ENCODE peak calls at places on chromosomes 1 and 21, in four cellular contexts. U is fibroblast of lung, R is heart left ventricle, I is AG04450. K is an unnamed sample.

GRCh38 chr1:42484382-42484781 is 21.3 kb downstream of the CCDC30 start:
- DNase-seq in I (peak; percentile 69), U (peak; percentile 96), R (no peak), K (peak; percentile 87)

GRCh38 chr1:156813750-156814570 is 2.7 kb downstream of the SH2D2A start:
- DNase-seq in R (peak; percentile 84), U (peak; percentile 64), I (no peak), K (no peak)

GRCh38 chr21:29441651-29442050 is 142.9 kb downstream of the BACH1 start:
- DNase-seq in U (peak; percentile 22), I (no peak), R (no peak), K (peak; percentile 13)

GRCh38 chr1:24828887-24829192 is 83.6 kb downstream of the CLIC4 start:
- DNase-seq in I (no peak), R (no peak), U (no peak), K (no peak)

GRCh38 chr1:16067127-16067768 is 6.2 kb downstream of the FAM131C start:
- DNase-seq in I (no peak), U (peak; percentile 31), R (no peak), K (peak; percentile 12)

GRCh38 chr21:27380303-27380702 is 413.4 kb upstream of the ADAMTS5 start:
- DNase-seq in U (no peak), I (no peak), R (no peak), K (no peak)

GRCh38 chr1:201016943-201017827 is 6.3 kb downstream of the KIF21B start:
- DNase-seq in U (no peak), I (no peak), R (no peak), K (no peak)

GRCh38 chr21:35932232-35932911 is 128.0 kb downstream of the SETD4 start:
- DNase-seq in R (peak; percentile 70), I (peak; percentile 80), U (peak; percentile 91), K (peak; percentile 91)

GRCh38 chr1:154867841-154868610 is 2.1 kb downstream of the KCNN3 start:
- DNase-seq in U (no peak), I (no peak), R (no peak), K (no peak)

GRCh38 chr1:246597340-246597739 is 31.1 kb downstream of the CNST start:
- DNase-seq in U (peak; percentile 68), I (peak; percentile 72), R (no peak), K (peak; percentile 85)

GRCh38 chr1:169601096-169601881 is 15.0 kb upstream of the F5 start:
- DNase-seq in U (peak; percentile 25), R (no peak), I (no peak), K (peak; percentile 26)

GRCh38 chr1:24786191-24786590 is 40.9 kb downstream of the CLIC4 start:
- DNase-seq in R (no peak), U (peak; percentile 55), I (no peak), K (no peak)

GRCh38 chr1:112637257-112638108 is 17.9 kb downstream of the CAPZA1 start:
- DNase-seq in R (no peak), I (no peak), U (peak; percentile 53), K (no peak)

GRCh38 chr1:48526045-48526714 is 54.2 kb upstream of the SPATA6 start:
- DNase-seq in I (no peak), U (peak; percentile 7), R (no peak), K (no peak)

GRCh38 chr1:225735252-225736149 is 42.1 kb upstream of the SRP9 start:
- DNase-seq in U (peak; percentile 98), I (peak; percentile 81), R (peak; percentile 74), K (peak; percentile 97)

GRCh38 chr21:17598437-17598836 is 14.3 kb downstream of the BTG3 start:
- DNase-seq in I (no peak), U (no peak), R (no peak), K (no peak)

GRCh38 chr1:161119017-161119378 is 1.1 kb downstream of the NIT1 start:
- DNase-seq in R (peak; percentile 66), I (no peak), U (no peak), K (no peak)

GRCh38 chr1:168585191-168585590 is 8.8 kb downstream of the XCL1 start:
- DNase-seq in I (no peak), U (peak; percentile 65), R (no peak), K (peak; percentile 35)

GRCh38 chr1:228867093-228867950 is 132.0 kb downstream of the RHOU start:
- DNase-seq in U (peak; percentile 11), R (no peak), I (no peak), K (peak; percentile 9)

GRCh38 chr21:41366522-41367151 is 4.8 kb downstream of the MX2 start:
- DNase-seq in I (peak; percentile 6), R (peak; percentile 63), U (peak; percentile 80), K (peak; percentile 47)
- TF ChIP-seq CTCF in I (no peak), R (no peak), U (no peak), K (no peak)

GRCh38 chr1:242890211-242890741 is 364.8 kb downstream of the CEP170 start:
- DNase-seq in I (no peak), U (peak; percentile 6), R (peak; percentile 75), K (peak; percentile 1)
- H3K4me3 ChIP-seq in I (no peak overlapping the region), U (no peak overlapping the region), R (no peak overlapping the region), K (no peak overlapping the region)

GRCh38 chr21:45918835-45919467 is 62.6 kb upstream of the COL6A1 start:
- DNase-seq in U (no peak), I (no peak), R (peak; percentile 20), K (no peak)
- TF ChIP-seq CTCF in U (no peak), I (no peak), R (no peak), K (no peak)

GRCh38 chr1:116769561-116769977 is 15.3 kb downstream of the CD2 start:
- DNase-seq in I (no peak), U (peak; percentile 78), R (no peak), K (peak; percentile 67)
- H3K4me3 ChIP-seq in I (no peak overlapping the region), U (no peak overlapping the region), R (no peak overlapping the region), K (no peak overlapping the region)

GRCh38 chr1:19971657-19972056 is 7.8 kb downstream of the PLA2G2A start:
- DNase-seq in R (no peak), I (no peak), U (no peak), K (no peak)

GRCh38 chr1:19976317-19977003 is 3.0 kb downstream of the PLA2G2A start:
- DNase-seq in I (no peak), R (no peak), U (no peak), K (no peak)

GRCh38 chr1:19978143-19978542 is 1.3 kb downstream of the PLA2G2A start:
- DNase-seq in U (no peak), R (no peak), I (no peak), K (no peak)

GRCh38 chr1:19975423-19976193 is 3.8 kb downstream of the PLA2G2A start:
- DNase-seq in R (no peak), U (no peak), I (no peak), K (no peak)

DNA sequence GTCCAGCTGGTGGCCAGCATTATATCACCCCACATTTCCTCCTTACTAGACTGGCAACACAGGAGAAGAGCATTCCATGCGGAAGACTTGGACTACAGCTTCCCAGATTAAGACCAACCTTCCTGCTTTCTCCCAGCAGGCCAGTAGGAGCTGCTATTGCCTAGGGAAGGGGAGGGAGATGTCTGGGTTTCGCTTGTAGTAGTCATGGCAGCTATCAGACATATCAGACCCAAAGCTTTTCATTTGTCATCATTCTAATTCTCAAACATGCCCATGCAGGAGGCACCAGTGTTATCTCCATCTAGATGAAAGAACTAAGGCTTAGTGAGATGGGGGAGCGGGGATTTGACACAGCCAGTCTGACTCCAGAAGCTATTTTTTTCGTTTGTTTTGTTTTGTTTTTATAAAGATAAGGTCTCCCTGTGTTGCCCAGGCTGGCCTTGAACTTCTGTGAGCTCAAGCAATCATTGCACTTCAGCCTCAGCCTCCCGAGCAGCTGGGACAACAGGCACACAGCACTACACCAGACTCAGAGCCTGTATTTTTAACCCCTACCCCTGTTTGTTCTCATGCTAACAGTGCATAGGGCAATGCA is 4.5 kb downstream of the PLA2G2A start:
- DNase-seq in R (no peak), U (peak; percentile 74), I (peak; percentile 42), K (peak; percentile 62)
- TF ChIP-seq CTCF in R (peak; percentile 87), U (peak; percentile 100), I (peak; percentile 99), K (peak; percentile 95)

DNA sequence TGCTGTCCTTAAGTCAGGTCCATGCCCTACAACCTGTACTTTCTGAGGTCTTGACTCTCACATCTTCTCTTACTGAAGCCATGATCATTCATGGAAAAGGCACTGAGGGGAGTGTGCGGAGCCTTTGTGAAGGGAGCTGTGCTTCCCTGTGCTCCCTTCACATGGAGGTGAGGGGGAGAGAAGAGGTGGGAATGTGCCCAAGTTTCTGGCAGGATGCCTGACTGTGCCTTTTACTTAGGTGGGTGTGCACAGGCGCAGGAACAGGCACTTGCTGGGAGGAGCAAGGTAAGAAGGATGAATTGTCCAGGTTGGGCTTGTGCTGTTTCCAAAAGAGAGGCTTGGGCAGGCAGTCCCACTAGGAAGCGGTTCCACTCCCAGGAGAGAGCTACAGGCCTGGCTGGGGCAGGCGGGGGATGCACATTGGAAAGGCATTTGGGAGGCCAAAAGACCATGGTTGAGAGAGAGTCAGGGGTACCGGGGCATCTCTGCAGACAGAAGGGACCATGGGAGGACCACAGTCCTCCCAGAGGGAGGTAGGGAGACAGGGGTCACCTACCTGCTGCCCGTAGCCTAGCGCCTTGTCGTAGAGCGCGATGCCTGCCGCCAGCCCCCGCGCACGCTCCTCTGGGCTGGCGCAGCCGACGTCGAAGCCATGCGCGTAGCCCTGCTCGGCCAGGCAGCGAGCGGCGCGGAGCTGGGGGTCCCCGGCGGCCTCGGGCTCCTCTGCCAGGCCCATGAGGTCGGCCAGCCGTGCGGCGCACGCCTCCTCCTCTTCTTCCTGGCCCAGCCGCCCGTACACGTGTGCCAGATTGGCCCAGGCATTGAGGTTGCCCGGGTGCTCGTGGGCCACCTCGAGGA is 853 bp downstream of the TTC22 start:
- DNase-seq in R (no peak), U (no peak), I (no peak), K (no peak)
- H3K4me3 ChIP-seq in R (peak overlapping the region; percentile 39), U (no peak overlapping the region), I (no peak overlapping the region), K (no peak overlapping the region)

K was measured in astrocyte of the spinal cord.